ENCODE peak calls at places on chromosomes 11 and 22, in seven cellular contexts. X, L, B, N, Z, R and A are unnamed samples.

GRCh38 chr11:1844221-1845094 is 5.7 kb downstream of the TNNI2 start:
- DNase-seq in B (peak), N (no peak), Z (no peak), X (peak), R (no peak), L (no peak), A (no peak)

GRCh38 chr11:94834931-94835330 is 66.8 kb downstream of the AMOTL1 start:
- DNase-seq in Z (no peak), B (no peak), N (no peak), R (no peak), L (no peak), X (no peak), A (no peak)

GRCh38 chr11:79080506-79080905 is 360.3 kb downstream of the TENM4 start:
- DNase-seq in L (no peak), N (no peak), X (no peak), R (no peak), B (no peak), Z (no peak), A (no peak)

GRCh38 chr11:115087791-115088190 is 409.5 kb downstream of the NXPE2 start:
- DNase-seq in L (no peak), Z (peak), X (no peak), N (no peak), B (no peak), R (no peak), A (no peak)

GRCh38 chr11:97850726-97851125 is 1170.0 kb upstream of the CNTN5 start:
- DNase-seq in R (no peak), Z (no peak), L (no peak), B (no peak), N (no peak), X (no peak), A (no peak)

GRCh38 chr11:120031612-120032600 is 106.0 kb downstream of the TRIM29 start:
- DNase-seq in Z (no peak), R (no peak), X (no peak), L (no peak), B (no peak), N (peak), A (no peak)

GRCh38 chr22:20779014-20779812 is 5.3 kb downstream of the SERPIND1 start:
- DNase-seq in X (no peak), N (no peak), Z (no peak), L (no peak), B (no peak), R (no peak), A (no peak)

GRCh38 chr11:28819741-28820140 is 711.6 kb downstream of the METTL15 start:
- DNase-seq in X (no peak), R (no peak), N (no peak), Z (no peak), L (no peak), B (no peak), A (no peak)

GRCh38 chr22:36467946-36468345 is 13.5 kb downstream of the TXN2 start:
- DNase-seq in L (no peak), R (no peak), X (no peak), B (no peak), Z (no peak), N (peak), A (peak)

GRCh38 chr11:61131998-61132555 is 29.1 kb downstream of the VPS37C start:
- DNase-seq in N (no peak), R (no peak), B (no peak), Z (no peak), X (no peak), L (no peak), A (no peak)

GRCh38 chr22:36467042-36467810 is 14.2 kb downstream of the TXN2 start:
- DNase-seq in L (no peak), R (no peak), N (no peak), B (no peak), X (no peak), Z (no peak), A (peak)

GRCh38 chr11:57424802-57425564 is 1.9 kb downstream of the SLC43A3 start:
- DNase-seq in B (peak), Z (no peak), X (peak), L (peak), N (peak), R (peak), A (peak)

GRCh38 chr11:78203184-78203583 is 14.5 kb downstream of the USP35 start:
- DNase-seq in B (peak), N (no peak), R (no peak), L (no peak), Z (no peak), X (peak), A (no peak)

GRCh38 chr11:61962213-61963015 is 5.0 kb downstream of the FTH1 start:
- DNase-seq in X (no peak), N (no peak), Z (peak), L (no peak), R (no peak), B (peak), A (no peak)

GRCh38 chr11:35367491-35367890 is 51.9 kb downstream of the SLC1A2 start:
- DNase-seq in R (no peak), X (no peak), N (no peak), B (no peak), L (no peak), Z (no peak), A (peak)

GRCh38 chr11:65505434-65506315 is 6.8 kb downstream of the MALAT1 start:
- DNase-seq in B (no peak), X (no peak), L (no peak), N (no peak), Z (no peak), R (no peak), A (no peak)

GRCh38 chr11:132312616-132313210 is 942.3 kb downstream of the NTM start:
- DNase-seq in L (peak), R (no peak), Z (peak), X (no peak), N (no peak), B (no peak), A (no peak)

GRCh38 chr22:50627914-50628542 is at the start of gene ARSA:
- DNase-seq in Z (peak), R (peak), B (peak), N (peak), L (peak), X (peak), A (peak)

GRCh38 chr11:121311373-121311772 is 18.8 kb downstream of the SC5D start:
- DNase-seq in Z (no peak), X (no peak), B (no peak), L (no peak), R (no peak), N (no peak), A (no peak)

GRCh38 chr22:30028731-30029130 is 51.5 kb upstream of the HORMAD2 start:
- DNase-seq in N (no peak), R (no peak), L (no peak), Z (no peak), X (no peak), B (no peak), A (no peak)

GRCh38 chr22:50641696-50642607 is 14.0 kb upstream of the ARSA start:
- DNase-seq in L (no peak), R (no peak), N (no peak), B (no peak), Z (peak), X (no peak), A (no peak)

GRCh38 chr11:36006556-36006955 is 62.7 kb downstream of the LDLRAD3 start:
- DNase-seq in L (no peak), B (no peak), Z (no peak), R (no peak), N (no peak), X (no peak), A (no peak)

GRCh38 chr22:41511521-41511968 is 32.7 kb downstream of the POLR3H start:
- DNase-seq in R (no peak), X (no peak), B (no peak), Z (no peak), N (no peak), L (no peak), A (no peak)

GRCh38 chr11:61688368-61689163 is 8.4 kb downstream of the DAGLA start:
- DNase-seq in N (peak), R (no peak), Z (no peak), L (peak), B (no peak), X (no peak), A (no peak)

GRCh38 chr11:121341609-121342008 is 49.0 kb downstream of the SC5D start:
- DNase-seq in L (no peak), B (no peak), X (no peak), N (no peak), Z (no peak), R (no peak), A (no peak)

GRCh38 chr22:46766611-46767010 is 4.2 kb downstream of the TBC1D22A start:
- DNase-seq in N (no peak), B (peak), L (no peak), R (no peak), Z (no peak), X (no peak), A (no peak)

GRCh38 chr22:46763051-46763705 is 728 bp downstream of the TBC1D22A start:
- DNase-seq in B (peak), R (no peak), X (peak), L (no peak), Z (peak), N (peak), A (peak)

GRCh38 chr22:46767249-46767985 is 5.0 kb downstream of the TBC1D22A start:
- DNase-seq in B (peak), R (no peak), N (no peak), L (no peak), Z (no peak), X (no peak), A (no peak)

GRCh38 chr22:46764140-46764680 is 1.8 kb downstream of the TBC1D22A start:
- DNase-seq in B (peak), L (no peak), N (no peak), Z (no peak), X (no peak), R (no peak), A (no peak)

DNA sequence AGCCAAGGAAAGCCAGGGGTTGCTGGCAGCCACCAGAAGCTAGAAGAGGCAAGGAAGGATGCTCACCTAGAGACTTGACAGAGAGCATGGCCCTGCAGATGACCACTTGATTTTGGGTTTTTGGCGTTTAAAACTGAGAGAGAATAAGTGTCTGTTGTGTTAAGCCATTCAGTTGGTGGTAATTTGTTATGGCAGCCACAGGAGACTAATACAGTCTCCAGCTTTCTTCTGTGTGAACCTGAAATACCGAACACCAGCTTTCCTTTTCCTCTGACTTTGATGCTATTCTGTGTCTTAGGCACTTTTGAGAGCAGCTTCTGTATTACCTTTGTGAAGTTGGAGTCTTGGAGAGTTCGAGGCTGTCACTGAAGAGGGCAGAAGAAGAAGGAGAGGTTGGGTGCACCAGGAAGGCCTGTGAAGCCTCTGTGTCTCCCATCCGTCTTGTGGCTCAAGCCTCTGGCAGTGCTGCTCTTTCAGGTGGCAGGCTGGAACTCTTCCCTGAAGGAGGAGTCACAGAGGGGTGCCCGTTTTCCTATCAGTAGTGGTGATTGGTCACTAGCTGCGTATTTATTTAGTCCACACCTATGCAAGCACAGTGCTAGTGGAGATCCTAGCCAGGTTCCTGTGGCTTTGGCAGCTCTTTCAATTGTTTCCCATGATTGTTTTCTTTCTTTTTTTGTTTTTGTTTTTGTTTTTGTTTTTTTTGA is 2.5 kb downstream of the TBC1D22A start:
- DNase-seq in L (no peak), R (no peak), N (no peak), X (no peak), Z (no peak), B (peak), A (no peak)
- H3K4me3 ChIP-seq in L (no peak), R (peak), N (no peak), X (no peak), Z (no peak), B (no peak), A (no peak)

DNA sequence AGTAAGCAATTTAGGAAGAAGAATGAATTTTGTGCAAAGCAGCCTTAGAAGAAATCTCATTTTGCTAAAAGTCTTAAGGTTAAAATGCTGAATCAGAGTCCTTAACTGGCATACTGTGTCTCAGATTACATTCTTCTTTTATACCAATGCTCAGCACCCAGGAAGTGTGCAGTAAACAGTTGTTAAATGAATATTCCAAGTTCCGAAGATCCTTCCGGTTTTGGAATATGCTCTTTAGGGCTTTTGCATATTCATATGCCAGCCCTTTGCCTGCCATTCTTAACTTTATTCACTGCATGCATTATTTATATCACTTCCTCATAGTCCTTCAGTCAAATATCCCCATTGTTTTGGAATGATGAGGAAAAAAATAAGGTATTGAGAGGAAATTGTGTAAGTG is 242.0 kb downstream of the DDX10 start:
- DNase-seq in X (no peak), Z (no peak), R (no peak), B (no peak), N (no peak), L (no peak), A (no peak)
- H3K4me3 ChIP-seq in X (no peak), Z (no peak), R (no peak), B (no peak), N (no peak), L (no peak), A (no peak)

GRCh38 chr11:72739240-72740059 is 12.8 kb downstream of the ARAP1 start:
- DNase-seq in N (no peak), B (peak), L (no peak), Z (no peak), X (no peak), R (no peak), A (no peak)

GRCh38 chr11:72737341-72737740 is 14.9 kb downstream of the ARAP1 start:
- DNase-seq in Z (no peak), B (no peak), X (no peak), L (no peak), N (no peak), R (no peak), A (no peak)

GRCh38 chr11:72740060-72740424 is 12.2 kb downstream of the ARAP1 start:
- DNase-seq in B (peak), N (no peak), Z (no peak), X (no peak), L (no peak), R (no peak), A (no peak)

GRCh38 chr11:72736452-72737069 is 15.6 kb downstream of the ARAP1 start:
- DNase-seq in L (no peak), B (peak), Z (no peak), R (no peak), N (no peak), X (peak), A (no peak)

GRCh38 chr11:72738199-72739141 is 13.7 kb downstream of the ARAP1 start:
- DNase-seq in R (no peak), B (peak), Z (peak), L (no peak), X (no peak), N (no peak), A (no peak)
- H3K4me3 ChIP-seq in R (peak), B (peak), Z (no peak), L (no peak), X (no peak), N (peak), A (no peak)

DNA sequence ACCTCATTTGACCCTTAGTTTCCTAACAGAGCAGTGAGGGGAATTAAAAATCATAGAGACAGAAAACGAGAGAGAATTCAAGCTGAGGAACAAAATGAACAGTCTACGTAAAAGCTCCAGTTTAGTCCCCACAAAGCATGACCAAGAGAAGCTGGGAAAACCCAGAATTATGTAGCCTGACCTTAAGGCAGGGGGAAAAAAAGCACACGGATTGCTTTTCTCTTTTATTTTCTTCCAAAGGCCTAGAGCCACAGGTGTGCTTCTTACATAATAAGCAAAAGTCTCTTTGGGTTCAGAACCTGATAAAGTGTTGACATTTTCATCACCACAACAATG is 528 bp upstream of the AMBRA1 start:
- DNase-seq in R (no peak), L (no peak), X (no peak), N (no peak), B (no peak), Z (no peak), A (no peak)
- H3K4me3 ChIP-seq in R (peak), L (peak), X (peak), N (peak), B (peak), Z (peak), A (peak)